ENCODE peak calls at places on chromosomes 12 and 14, in five cellular contexts. P, G, S, C and O are unnamed samples.
A peak's percentile ranks its signal among the peaks of the same experiment; 100 is the strongest.

GRCh38 chr14:102971836-102972606 is 49.6 kb downstream of the AMN start:
- DNase-seq in P (no peak), G (no peak), S (no peak), C (no peak), O (no peak)

GRCh38 chr14:77426396-77426795 is 3.1 kb upstream of the NOXRED1 start:
- DNase-seq in P (no peak), G (no peak), S (no peak), C (no peak), O (no peak)

GRCh38 chr12:1769809-1770494 is 50.4 kb upstream of the LRTM2 start:
- DNase-seq in P (peak; percentile 44), G (no peak), S (no peak), C (no peak), O (no peak)

GRCh38 chr12:76556373-76556772 is 3.2 kb downstream of the OSBPL8 start:
- DNase-seq in P (no peak), G (no peak), S (no peak), C (no peak), O (no peak)

GRCh38 chr12:132181570-132182200 is 37.4 kb downstream of the NOC4L start:
- DNase-seq in P (no peak), G (no peak), S (no peak), C (no peak), O (no peak)

GRCh38 chr12:8609061-8609570 is 3.5 kb downstream of the AICDA start:
- DNase-seq in P (peak; percentile 22), G (peak; percentile 32), S (peak; percentile 36), C (peak; percentile 47), O (peak; percentile 75)

GRCh38 chr14:52351561-52352491 is 37.7 kb downstream of the PTGER2 start:
- DNase-seq in P (no peak), G (no peak), S (no peak), C (no peak), O (peak; percentile 82)

GRCh38 chr14:101776315-101776714 is 14.8 kb downstream of the PPP2R5C start:
- DNase-seq in P (no peak), G (no peak), S (no peak), C (no peak), O (no peak)

GRCh38 chr14:88929656-88930436 is 105.4 kb downstream of the TTC8 start:
- DNase-seq in P (no peak), G (no peak), S (no peak), C (no peak), O (no peak)

GRCh38 chr14:67999290-67999689 is 179.7 kb downstream of the RAD51B start:
- DNase-seq in P (no peak), G (no peak), S (no peak), C (no peak), O (no peak)

GRCh38 chr14:24680516-24680915 is 46.5 kb upstream of the GZMB start:
- DNase-seq in P (no peak), G (no peak), S (no peak), C (no peak), O (no peak)

GRCh38 chr14:99516156-99517045 is 35.2 kb downstream of the CCNK start:
- DNase-seq in P (no peak), G (no peak), S (no peak), C (no peak), O (no peak)